ENCODE peak calls at places on chromosome 4, in four cellular contexts. H, N, J and G are unnamed samples.

GRCh38 chr4:54281060-54281781 is 52.1 kb downstream of the PDGFRA start:
- DNase-seq in H (peak), N (peak), J (peak), G (peak)

GRCh38 chr4:158053086-158053485 is 119.7 kb downstream of the GASK1B start:
- DNase-seq in H (peak), N (no peak), J (no peak), G (no peak)

GRCh38 chr4:15765910-15766703 is 12.0 kb upstream of the CD38 start:
- DNase-seq in H (no peak), N (no peak), J (no peak), G (no peak)

GRCh38 chr4:110483516-110483915 is 7.6 kb downstream of the ENPEP start:
- DNase-seq in H (no peak), N (no peak), J (no peak), G (peak)

GRCh38 chr4:54233697-54234496 is 4.8 kb downstream of the PDGFRA start:
- DNase-seq in H (peak), N (peak), J (no peak), G (peak)

GRCh38 chr4:37561803-37562207 is 124.4 kb downstream of the RELL1 start:
- DNase-seq in H (peak), N (peak), J (no peak), G (peak)

GRCh38 chr4:122131562-122132157 is 20.5 kb upstream of the BLTP1 start:
- DNase-seq in H (no peak), N (no peak), J (no peak), G (no peak)

GRCh38 chr4:186812592-186812991 is 88.9 kb upstream of the FAT1 start:
- DNase-seq in H (no peak), N (no peak), J (no peak), G (no peak)

GRCh38 chr4:11073621-11074051 is 355.1 kb downstream of the HS3ST1 start:
- DNase-seq in H (peak), N (peak), J (no peak), G (peak)

GRCh38 chr4:155608231-155608885 is 58.3 kb upstream of the GUCY1A1 start:
- DNase-seq in H (no peak), N (no peak), J (no peak), G (peak)

GRCh38 chr4:103400405-103400804 is 202.3 kb upstream of the CENPE start:
- DNase-seq in H (peak), N (peak), J (no peak), G (peak)

GRCh38 chr4:113394730-113395530 is 345.5 kb downstream of the ANK2 start:
- DNase-seq in H (peak), N (peak), J (peak), G (peak)

GRCh38 chr4:185552254-185552653 is 16.9 kb upstream of the PDLIM3 start:
- DNase-seq in H (no peak), N (no peak), J (no peak), G (no peak)

GRCh38 chr4:99414401-99414800 is 20.7 kb downstream of the ADH7 start:
- DNase-seq in H (no peak), N (no peak), J (no peak), G (peak)

GRCh38 chr4:91488946-91489345 is 814.8 kb upstream of the GRID2 start:
- DNase-seq in H (no peak), N (no peak), J (no peak), G (no peak)

GRCh38 chr4:138188406-138189084 is 53.6 kb downstream of the SLC7A11 start:
- DNase-seq in H (no peak), N (no peak), J (peak), G (no peak)

GRCh38 chr4:78624048-78624447 is 72.5 kb downstream of the ANXA3 start:
- DNase-seq in H (no peak), N (no peak), J (no peak), G (no peak)

GRCh38 chr4:105666693-105667092 is 41.8 kb downstream of the INTS12 start:
- DNase-seq in H (peak), N (peak), J (no peak), G (peak)

GRCh38 chr4:128521634-128522253 is 234.1 kb upstream of the PGRMC2 start:
- DNase-seq in H (no peak), N (no peak), J (no peak), G (peak)

GRCh38 chr4:5827108-5828004 is 65.5 kb downstream of the CRMP1 start:
- DNase-seq in H (no peak), N (no peak), J (no peak), G (peak)

GRCh38 chr4:48490680-48491513 is 845 bp downstream of the ZAR1 start:
- DNase-seq in H (no peak), N (peak), J (no peak), G (no peak)
- H3K4me3 ChIP-seq in H (no peak), N (no peak), J (no peak), G (no peak)

GRCh38 chr4:22434895-22435294 is 81.0 kb downstream of the ADGRA3 start:
- DNase-seq in H (peak), N (peak), J (no peak), G (peak)
- TF ChIP-seq CTCF in H (peak), N (peak), J (peak), G (peak)

GRCh38 chr4:2839060-2839459 is 4.6 kb upstream of the ADD1 start:
- DNase-seq in H (no peak), N (no peak), J (no peak), G (no peak)

GRCh38 chr4:2837110-2837903 is 6.3 kb upstream of the ADD1 start:
- DNase-seq in H (no peak), N (peak), J (no peak), G (no peak)

GRCh38 chr4:2835978-2836377 is 7.7 kb upstream of the ADD1 start:
- DNase-seq in H (no peak), N (peak), J (no peak), G (no peak)

GRCh38 chr4:2836391-2836859 is 7.2 kb upstream of the ADD1 start:
- DNase-seq in H (no peak), N (peak), J (no peak), G (no peak)

DNA sequence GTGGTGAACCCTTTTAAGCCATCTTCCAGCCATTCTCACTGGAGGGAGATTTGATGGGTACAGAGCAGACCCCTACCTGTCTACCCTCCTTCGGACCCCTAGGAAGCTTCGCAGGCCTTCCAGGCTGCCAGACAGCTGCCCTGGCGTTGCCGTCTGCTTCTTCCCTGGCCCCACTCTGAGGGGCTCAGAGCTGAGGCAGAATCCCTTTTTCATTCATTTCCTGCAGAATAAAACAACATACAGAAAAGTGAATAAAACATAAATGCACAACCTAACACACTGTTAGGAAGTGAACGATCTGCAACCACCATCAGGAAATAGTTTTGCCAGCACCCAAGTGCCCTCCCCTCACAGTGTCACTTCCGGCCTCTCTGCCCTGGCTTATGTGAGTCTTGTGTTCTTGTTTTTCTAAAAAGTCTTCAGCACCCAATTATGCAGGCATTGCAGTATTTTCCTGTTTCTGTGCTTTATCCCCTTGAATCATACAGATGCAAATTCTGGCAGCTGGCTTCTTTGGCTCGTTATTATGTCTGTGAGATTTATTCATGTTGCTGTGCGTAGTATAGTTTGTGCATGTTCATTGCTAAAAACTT is 5.6 kb upstream of the ADD1 start:
- DNase-seq in H (peak), N (peak), J (no peak), G (peak)
- H3K4me3 ChIP-seq in H (no peak), N (no peak), J (no peak), G (no peak)

GRCh38 chr4:83110222-83110945 is 4.1 kb downstream of the PLAC8 start:
- DNase-seq in H (peak), N (peak), J (peak), G (peak)
- TF ChIP-seq CTCF in H (peak), N (peak), J (peak), G (peak)

GRCh38 chr4:30717208-30718020 is 2.8 kb upstream of the PCDH7 start:
- DNase-seq in H (no peak), N (peak), J (no peak), G (peak)
- H3K4me3 ChIP-seq in H (peak), N (peak), J (peak), G (peak)

DNA sequence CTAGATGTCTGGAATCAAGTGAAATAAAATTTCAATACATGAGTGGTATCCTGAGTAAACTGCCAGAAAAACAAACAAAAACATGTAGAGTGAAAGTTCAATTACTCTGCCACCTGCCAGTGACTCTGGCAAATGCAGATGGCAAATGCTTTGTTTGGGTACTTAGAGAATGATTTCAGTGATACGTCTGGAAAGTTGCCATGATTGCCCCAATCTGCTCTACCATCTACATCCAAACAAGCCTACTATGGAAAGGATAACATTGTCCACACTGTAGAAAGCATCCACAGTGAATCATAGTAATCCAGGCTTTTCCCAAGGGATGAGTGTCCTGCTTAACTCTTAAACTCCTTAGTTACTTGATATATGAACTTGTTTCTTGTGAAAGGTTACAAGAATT is 3.4 kb downstream of the SPATA4 start:
- DNase-seq in H (no peak), N (no peak), J (no peak), G (peak)
- TF ChIP-seq CTCF in H (peak), N (no peak), J (no peak), G (no peak)

DNA sequence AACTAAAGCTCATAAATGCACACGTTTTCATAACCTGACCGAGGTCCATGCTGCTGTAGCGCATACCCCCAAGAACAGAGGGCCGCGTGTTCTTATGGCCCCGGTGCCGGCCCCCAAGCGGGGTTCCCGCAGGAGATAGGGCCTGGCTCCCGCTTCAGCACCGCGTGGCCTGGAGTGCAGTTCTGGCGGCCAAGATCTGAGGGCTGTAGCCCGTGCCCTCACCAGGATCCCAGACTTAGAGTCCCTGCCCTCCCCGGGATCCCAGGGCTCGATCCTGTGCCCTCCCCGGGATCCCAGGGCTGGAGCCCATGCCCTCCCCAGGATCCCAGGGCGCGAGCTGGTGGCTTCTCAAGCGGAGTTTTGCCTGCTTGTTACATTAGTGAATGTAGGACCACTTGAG is 1.0 kb upstream of the GRPEL1 start:
- DNase-seq in H (no peak), N (peak), J (no peak), G (no peak)
- H3K4me3 ChIP-seq in H (peak), N (peak), J (peak), G (peak)